ENCODE peak calls at places on chromosomes 6 and 20, in four cellular contexts. A is mucosa of descending colon, Q is left ventricle myocardium inferior, X is BE2C. E is an unnamed sample.

GRCh38 chr6:77844822-77845221 is 192.0 kb downstream of the MEI4 start:
- DNase-seq in A (no peak), X (no peak), Q (no peak), E (no peak)

GRCh38 chr6:150874184-150874583 is 8.7 kb downstream of the MTHFD1L start:
- DNase-seq in X (no peak), A (no peak), Q (no peak), E (no peak)

GRCh38 chr6:148288566-148288965 is 54.1 kb upstream of the SASH1 start:
- DNase-seq in Q (no peak), X (no peak), A (no peak), E (no peak)

GRCh38 chr6:127976796-127977195 is 75.9 kb upstream of the THEMIS start:
- DNase-seq in X (no peak), A (no peak), Q (no peak), E (no peak)

GRCh38 chr6:29295181-29295585 is 6.3 kb upstream of the OR14J1 start:
- DNase-seq in X (no peak), Q (no peak), A (no peak), E (no peak)

GRCh38 chr6:41100871-41101287 is 28.1 kb downstream of the NFYA start:
- DNase-seq in X (no peak), A (no peak), Q (peak; percentile 16), E (no peak)

GRCh38 chr20:2122921-2123320 is 21.3 kb downstream of the STK35 start:
- DNase-seq in A (no peak), Q (peak; percentile 41), X (no peak), E (no peak)

GRCh38 chr6:20477485-20477884 is 56.8 kb upstream of the CDKAL1 start:
- DNase-seq in Q (no peak), A (peak; percentile 12), X (no peak), E (no peak)

GRCh38 chr20:37983286-37983685 is 50.0 kb downstream of the TTI1 start:
- DNase-seq in A (no peak), Q (no peak), X (no peak), E (no peak)

GRCh38 chr6:139433647-139434419 is 59.4 kb upstream of the CITED2 start:
- DNase-seq in Q (no peak), X (peak; percentile 65), A (peak; percentile 48), E (no peak)

GRCh38 chr6:169837529-169838250 is 86.3 kb downstream of the ERMARD start:
- DNase-seq in Q (no peak), X (no peak), A (no peak), E (no peak)

GRCh38 chr6:75350156-75350555 is 65.6 kb upstream of the TMEM30A start:
- DNase-seq in Q (no peak), A (no peak), X (no peak), E (no peak)

GRCh38 chr20:17421493-17421892 is 109.7 kb downstream of the BFSP1 start:
- DNase-seq in X (no peak), Q (no peak), A (no peak), E (no peak)

DNA sequence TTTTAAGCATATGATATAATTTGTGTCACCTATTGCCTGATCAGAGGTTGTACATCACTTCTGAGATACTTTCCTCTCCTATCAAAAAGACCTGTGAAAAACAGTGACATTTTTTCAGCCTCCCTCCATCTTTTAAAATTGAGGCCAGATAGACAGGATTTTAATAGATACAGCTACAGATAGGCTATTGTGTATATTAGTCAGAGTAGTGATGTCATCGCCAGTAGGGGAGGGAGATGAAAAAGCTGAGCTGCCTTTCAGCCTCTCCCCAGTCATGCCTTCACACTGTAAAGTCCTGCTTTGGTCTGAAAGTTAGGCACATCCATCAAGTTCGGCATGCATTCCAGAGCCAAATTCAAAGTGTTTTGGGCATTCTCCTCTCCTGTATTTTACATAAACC is 7.9 kb upstream of the PABPC1L start:
- DNase-seq in Q (no peak), X (no peak), A (no peak), E (no peak)
- TF ChIP-seq CTCF in Q (no peak), X (no peak), A (no peak), E (no peak)

DNA sequence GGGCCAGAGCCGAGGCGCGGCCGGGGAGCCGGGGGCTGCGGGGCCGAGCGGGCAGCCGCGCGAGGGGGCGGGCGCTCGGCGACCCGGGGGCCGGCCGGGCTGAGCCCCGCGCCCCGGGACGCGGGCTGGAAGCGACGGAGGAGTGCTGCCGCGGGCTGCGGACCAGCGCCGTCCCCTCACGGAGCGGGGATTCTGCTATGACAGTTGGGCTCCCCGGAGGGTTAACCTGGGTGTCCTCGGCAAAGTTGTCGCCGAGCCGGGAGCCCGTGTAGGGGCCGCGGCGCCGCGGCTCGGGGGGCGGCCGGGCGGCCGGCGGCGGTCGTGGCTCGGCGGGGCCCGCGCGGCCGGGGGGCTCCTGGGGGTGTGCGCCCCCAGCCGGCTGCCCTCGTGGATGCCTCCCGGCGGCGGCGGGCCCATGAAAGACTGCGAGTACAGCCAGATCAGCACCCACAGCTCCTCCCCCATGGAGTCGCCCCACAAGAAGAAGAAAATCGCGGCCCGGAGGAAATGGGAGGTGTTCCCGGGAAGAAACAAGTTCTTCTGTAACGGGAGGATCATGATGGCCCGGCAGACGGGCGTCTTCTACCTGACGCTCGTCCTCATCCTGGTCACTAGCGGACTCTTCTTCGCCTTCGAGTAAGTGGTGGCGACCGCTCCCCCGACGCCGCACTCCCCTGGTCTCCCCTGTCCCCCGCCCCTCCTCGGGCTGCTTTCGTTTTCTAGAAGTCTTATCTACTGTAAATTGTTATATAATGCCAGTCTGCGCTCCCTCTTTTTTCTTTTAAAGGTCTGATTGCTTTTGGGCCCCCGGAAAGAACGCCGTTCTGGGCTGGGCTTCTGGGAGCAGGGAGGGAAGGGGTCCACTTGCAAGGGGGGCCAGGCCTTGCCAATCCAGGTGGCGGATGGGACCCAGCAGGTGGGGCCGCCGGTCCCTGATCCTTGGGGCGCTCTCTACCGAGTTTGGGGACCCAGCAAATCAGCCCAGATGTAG is 936 bp downstream of the ZDHHC14 start:
- DNase-seq in X (peak; percentile 57), A (peak; percentile 70), Q (peak; percentile 66), E (peak; percentile 36)
- TF ChIP-seq CTCF in X (no peak), A (no peak), Q (peak; percentile 23), E (peak; percentile 4)

GRCh38 chr20:31256959-31257358 is 505 bp upstream of the DEFB115 start:
- DNase-seq in Q (no peak), X (no peak), A (no peak), E (no peak)

GRCh38 chr20:31257364-31257763 is at the start of gene DEFB115:
- DNase-seq in X (no peak), A (no peak), Q (no peak), E (no peak)

DNA sequence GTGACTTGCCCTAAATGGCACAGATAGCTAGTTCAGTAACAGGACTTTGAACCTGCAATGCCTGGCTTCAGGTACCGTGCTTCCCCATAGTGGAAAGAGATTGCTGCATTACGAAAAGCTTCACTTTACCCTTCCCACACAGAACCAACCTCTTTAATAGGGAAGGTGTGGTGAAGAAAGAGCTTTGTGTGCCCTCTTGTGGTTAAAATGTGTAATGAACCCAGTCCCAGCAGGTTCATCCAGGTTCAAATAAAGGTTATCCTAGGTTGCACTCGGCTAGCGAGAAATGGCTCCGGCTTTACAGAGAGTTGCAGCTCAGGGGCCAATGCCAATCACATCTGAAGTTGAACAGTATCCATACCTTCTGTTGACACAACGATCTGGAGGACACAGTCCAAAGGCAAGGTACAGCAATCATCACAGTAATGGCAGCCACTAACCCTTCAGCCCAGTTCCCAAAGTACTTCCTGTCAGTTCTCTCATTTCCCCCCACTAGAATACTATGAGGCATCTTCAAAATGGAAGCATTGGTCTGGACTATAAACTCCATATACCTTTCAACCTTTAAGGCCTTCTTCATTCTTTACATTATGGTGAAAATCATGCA is 3.0 kb downstream of the DEFB115 start:
- DNase-seq in Q (no peak), X (no peak), A (no peak), E (no peak)
- TF ChIP-seq CTCF in Q (peak; percentile 28), X (peak; percentile 76), A (no peak), E (peak; percentile 21)

DNA sequence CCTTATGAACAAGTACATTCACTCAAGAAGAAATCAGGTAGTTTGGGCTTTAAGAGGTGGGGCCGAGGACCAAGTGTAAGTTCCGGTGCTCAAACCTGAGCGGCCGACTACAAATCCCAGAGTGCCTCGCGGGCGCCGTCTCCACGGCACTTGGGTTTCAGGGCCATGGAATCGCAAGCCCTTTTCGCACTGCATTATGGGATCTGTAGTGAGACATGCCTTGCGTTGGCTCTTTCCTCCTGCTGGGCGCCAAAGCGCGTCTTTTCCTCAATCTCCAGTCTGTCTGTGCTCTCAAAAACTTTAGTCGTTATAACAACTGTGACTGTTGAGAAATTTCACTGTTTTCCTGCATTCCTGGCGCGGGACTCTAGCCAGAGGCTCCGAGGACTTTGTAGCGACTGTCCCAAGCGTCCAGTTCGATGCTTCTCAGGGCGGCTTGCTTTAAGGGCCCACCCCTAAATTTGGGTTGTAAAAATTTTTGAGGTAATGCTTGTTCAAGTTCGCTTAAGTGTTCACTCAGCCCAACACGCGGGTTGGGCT is 408 bp upstream of the FBXO9 start:
- DNase-seq in A (peak; percentile 99), X (peak; percentile 95), Q (peak; percentile 97), E (peak; percentile 87)
- TF ChIP-seq CTCF in A (no peak), X (no peak), Q (peak; percentile 36), E (no peak)

GRCh38 chr6:110528051-110528929 is 51.9 kb upstream of the SLC22A16 start:
- DNase-seq in Q (no peak), A (peak; percentile 85), X (peak; percentile 62), E (peak; percentile 28)
- TF ChIP-seq CTCF in Q (peak; percentile 84), A (peak; percentile 38), X (peak; percentile 78), E (peak; percentile 89)

DNA sequence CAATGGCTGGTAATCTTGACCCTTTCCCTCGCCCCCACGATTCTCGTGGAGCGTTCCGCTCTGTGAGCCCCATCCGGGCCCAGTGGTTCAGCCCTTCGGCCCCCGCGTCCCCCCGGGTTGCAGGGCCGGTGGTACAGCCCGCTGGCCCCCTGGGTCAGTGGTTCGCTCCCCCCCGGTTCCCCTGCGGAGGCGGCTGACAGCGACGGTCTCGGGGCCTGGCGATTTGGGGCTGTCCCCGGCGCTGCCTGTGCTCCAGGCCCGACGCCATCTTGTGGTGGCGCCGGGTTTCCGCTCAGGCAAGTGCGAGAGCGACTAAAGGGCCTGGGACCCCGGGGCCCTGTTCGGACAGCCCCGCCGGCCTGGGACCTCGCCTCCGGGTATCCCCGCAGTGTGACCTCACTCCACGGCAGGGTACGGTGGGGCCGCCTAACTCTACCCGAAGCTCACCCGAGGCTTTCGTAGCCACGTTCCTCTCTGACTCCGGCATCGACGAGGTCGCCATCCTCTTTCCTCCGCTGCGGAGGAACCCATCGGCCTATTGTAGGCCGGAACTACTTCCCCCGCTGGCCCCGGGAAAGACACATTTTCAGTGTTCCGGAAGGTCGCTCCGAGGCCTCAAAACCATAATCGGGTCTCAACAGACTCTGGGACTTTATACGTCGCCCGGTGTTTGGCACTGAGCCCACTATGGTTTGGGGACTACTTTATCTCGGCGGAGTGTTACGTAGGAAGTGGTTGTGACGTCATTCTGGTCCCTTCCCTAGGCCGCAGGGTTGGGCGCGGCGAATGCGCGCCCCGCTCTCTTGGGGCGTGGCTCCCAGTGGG is at the start of gene ZNF335:
- DNase-seq in Q (peak; percentile 96), X (peak; percentile 96), A (peak; percentile 96), E (peak; percentile 92)
- TF ChIP-seq CTCF in Q (peak; percentile 54), X (peak; percentile 16), A (peak; percentile 56), E (peak; percentile 17)

DNA sequence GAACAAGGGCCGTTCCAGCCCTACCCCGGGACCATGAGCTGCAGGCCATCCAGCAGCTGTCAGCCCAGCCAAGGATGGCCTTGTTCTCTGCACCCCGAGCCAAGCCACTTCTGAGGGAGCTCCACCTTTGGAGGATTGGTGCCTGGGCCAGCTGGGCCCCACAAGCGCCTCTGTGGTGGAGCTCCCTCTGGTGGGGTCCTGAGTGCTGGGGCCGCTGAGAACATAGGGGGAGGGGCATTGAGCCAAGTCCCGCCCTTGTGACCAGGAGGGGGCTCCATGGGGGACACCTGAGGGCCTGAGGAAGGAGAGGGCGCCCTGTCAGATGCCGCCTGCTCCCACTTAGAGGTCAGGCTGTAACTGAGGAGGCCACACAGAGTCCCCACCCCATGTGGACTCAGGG is 43.2 kb downstream of the YTHDF1 start:
- DNase-seq in Q (no peak), A (no peak), X (no peak), E (no peak)
- TF ChIP-seq CTCF in Q (no peak), A (no peak), X (peak; percentile 23), E (no peak)

GRCh38 chr20:41551011-41551705 is 67.0 kb downstream of the CHD6 start:
- DNase-seq in A (no peak), X (no peak), Q (no peak), E (no peak)
- TF ChIP-seq CTCF in A (no peak), X (no peak), Q (no peak), E (no peak)

E was measured in progenitor cell of endocrine pancreas.